ENCODE peak calls at places on chromosomes 5 and 9, in four cellular contexts. F, T, X and A are unnamed samples.

GRCh38 chr5:68798877-68799276 is 294.9 kb upstream of the SLC30A5 start:
- DNase-seq in X (no peak), F (no peak), T (no peak), A (no peak)

GRCh38 chr5:180007582-180007981 is 64.0 kb downstream of the RNF130 start:
- DNase-seq in T (no peak), X (no peak), F (no peak), A (no peak)

GRCh38 chr5:131148835-131149234 is 16.2 kb downstream of the HINT1 start:
- DNase-seq in F (no peak), T (no peak), X (no peak), A (no peak)

GRCh38 chr5:173790177-173790719 is 97.9 kb upstream of the CPEB4 start:
- DNase-seq in X (no peak), F (no peak), T (no peak), A (no peak)

GRCh38 chr9:133067813-133068212 is 6.0 kb downstream of the CEL start:
- DNase-seq in F (no peak), T (no peak), X (no peak), A (no peak)

GRCh38 chr5:59746261-59746765 is 147.2 kb downstream of the PDE4D start:
- DNase-seq in F (no peak), T (peak; percentile 48), X (peak; percentile 6), A (no peak)

GRCh38 chr5:138844812-138845513 is 30.2 kb downstream of the LRRTM2 start:
- DNase-seq in T (no peak), F (no peak), X (peak; percentile 88), A (no peak)

GRCh38 chr5:113984928-113985327 is 376.9 kb upstream of the KCNN2 start:
- DNase-seq in T (no peak), F (no peak), X (no peak), A (no peak)

GRCh38 chr5:78649816-78650561 is 1.4 kb upstream of the LHFPL2 start:
- DNase-seq in T (no peak), F (no peak), X (peak; percentile 84), A (no peak)

GRCh38 chr5:173645897-173646574 is 29.6 kb upstream of the BOD1 start:
- DNase-seq in T (no peak), F (no peak), X (no peak), A (no peak)

GRCh38 chr5:1930880-1931589 is 48.3 kb upstream of the IRX4 start:
- DNase-seq in T (no peak), X (no peak), F (no peak), A (no peak)

GRCh38 chr9:105466898-105467455 is 19.1 kb downstream of the FSD1L start:
- DNase-seq in X (peak; percentile 89), F (no peak), T (no peak), A (no peak)

GRCh38 chr5:57113486-57113885 is 60.4 kb upstream of the GPBP1 start:
- DNase-seq in F (no peak), T (no peak), X (no peak), A (no peak)

GRCh38 chr5:43601454-43602260 is 1.3 kb upstream of the NNT start:
- DNase-seq in X (peak; percentile 57), T (peak; percentile 48), F (peak; percentile 28), A (no peak)

GRCh38 chr9:96491079-96491879 is 41.3 kb downstream of the HABP4 start:
- DNase-seq in X (peak; percentile 77), T (no peak), F (peak; percentile 92), A (no peak)

GRCh38 chr5:132474881-132475511 is 15.6 kb downstream of the IRF1 start:
- DNase-seq in F (no peak), X (no peak), T (no peak), A (no peak)

GRCh38 chr5:132460835-132461230 is 29.7 kb downstream of the IRF1 start:
- DNase-seq in T (no peak), F (no peak), X (no peak), A (no peak)

GRCh38 chr9:19209188-19209587 is 21.3 kb upstream of the DENND4C start:
- DNase-seq in F (no peak), X (no peak), T (no peak), A (no peak)